ENCODE peak calls at places on chromosome 1, in nine cellular contexts. One of them, this sample, is unnamed.

GRCh38 chr1:31781138-31782065 is 17.3 kb upstream of the ADGRB2 start:
- DNase-seq in activated T-helper 1 cell treated with anti-CD3 and anti-CD28 coated beads, Interleukin-12 subunit alpha, Interleukin-12 subunit beta, Interleukin-2, Interleukin-4 antibody, amounts not matched to agents 30 ng/mL and 10 ng/mL and 1 ng/mL, durations not matched to agents 14 hours and 24 hours and 36 hours: no peak
- DNase-seq in Right ventricle myocardium superior: peak
- DNase-seq in ELR: no peak
- DNase-seq in Kasumi-1: no peak
- DNase-seq in progenitor cell of endocrine pancreas: no peak
- DNase-seq in choroid plexus epithelial cell: no peak
- DNase-seq in thyroid gland: no peak
- DNase-seq in AG09309: no peak
- DNase-seq in this sample: no peak

GRCh38 chr1:3581296-3581695 is 30.0 kb downstream of the MEGF6 start:
- DNase-seq in thyroid gland: peak
- DNase-seq in progenitor cell of endocrine pancreas: no peak
- DNase-seq in AG09309: no peak
- DNase-seq in choroid plexus epithelial cell: peak
- DNase-seq in Right ventricle myocardium superior: no peak
- DNase-seq in activated T-helper 1 cell treated with anti-CD3 and anti-CD28 coated beads, Interleukin-12 subunit alpha, Interleukin-12 subunit beta, Interleukin-2, Interleukin-4 antibody, amounts not matched to agents 30 ng/mL and 10 ng/mL and 1 ng/mL, durations not matched to agents 14 hours and 24 hours and 36 hours: no peak
- DNase-seq in ELR: no peak
- DNase-seq in Kasumi-1: no peak
- DNase-seq in this sample: peak

GRCh38 chr1:100528861-100529260 is 9.1 kb upstream of the GPR88 start:
- DNase-seq in ELR: no peak
- DNase-seq in activated T-helper 1 cell treated with anti-CD3 and anti-CD28 coated beads, Interleukin-12 subunit alpha, Interleukin-12 subunit beta, Interleukin-2, Interleukin-4 antibody, amounts not matched to agents 30 ng/mL and 10 ng/mL and 1 ng/mL, durations not matched to agents 14 hours and 24 hours and 36 hours: no peak
- DNase-seq in progenitor cell of endocrine pancreas: no peak
- DNase-seq in Kasumi-1: no peak
- DNase-seq in AG09309: peak
- DNase-seq in thyroid gland: no peak
- DNase-seq in Right ventricle myocardium superior: no peak
- DNase-seq in choroid plexus epithelial cell: peak
- DNase-seq in this sample: no peak

GRCh38 chr1:236066828-236067386 is 2.0 kb upstream of the NID1 start:
- DNase-seq in choroid plexus epithelial cell: no peak
- DNase-seq in activated T-helper 1 cell treated with anti-CD3 and anti-CD28 coated beads, Interleukin-12 subunit alpha, Interleukin-12 subunit beta, Interleukin-2, Interleukin-4 antibody, amounts not matched to agents 30 ng/mL and 10 ng/mL and 1 ng/mL, durations not matched to agents 14 hours and 24 hours and 36 hours: peak
- DNase-seq in AG09309: no peak
- DNase-seq in thyroid gland: no peak
- DNase-seq in ELR: no peak
- DNase-seq in progenitor cell of endocrine pancreas: no peak
- DNase-seq in Kasumi-1: peak
- DNase-seq in Right ventricle myocardium superior: peak
- DNase-seq in this sample: peak

GRCh38 chr1:3717041-3717714 is 35.1 kb upstream of the CCDC27 start:
- DNase-seq in thyroid gland: no peak
- DNase-seq in choroid plexus epithelial cell: no peak
- DNase-seq in activated T-helper 1 cell treated with anti-CD3 and anti-CD28 coated beads, Interleukin-12 subunit alpha, Interleukin-12 subunit beta, Interleukin-2, Interleukin-4 antibody, amounts not matched to agents 30 ng/mL and 10 ng/mL and 1 ng/mL, durations not matched to agents 14 hours and 24 hours and 36 hours: no peak
- DNase-seq in progenitor cell of endocrine pancreas: no peak
- DNase-seq in Right ventricle myocardium superior: no peak
- DNase-seq in AG09309: no peak
- DNase-seq in ELR: no peak
- DNase-seq in Kasumi-1: no peak
- DNase-seq in this sample: peak

GRCh38 chr1:30778156-30778978 is 20.8 kb upstream of the LAPTM5 start:
- DNase-seq in ELR: peak
- DNase-seq in progenitor cell of endocrine pancreas: no peak
- DNase-seq in AG09309: peak
- DNase-seq in thyroid gland: peak
- DNase-seq in Right ventricle myocardium superior: peak
- DNase-seq in activated T-helper 1 cell treated with anti-CD3 and anti-CD28 coated beads, Interleukin-12 subunit alpha, Interleukin-12 subunit beta, Interleukin-2, Interleukin-4 antibody, amounts not matched to agents 30 ng/mL and 10 ng/mL and 1 ng/mL, durations not matched to agents 14 hours and 24 hours and 36 hours: no peak
- DNase-seq in Kasumi-1: peak
- DNase-seq in choroid plexus epithelial cell: peak
- DNase-seq in this sample: no peak

GRCh38 chr1:85153149-85153891 is 47.5 kb downstream of the SYDE2 start:
- DNase-seq in AG09309: no peak
- DNase-seq in Kasumi-1: no peak
- DNase-seq in Right ventricle myocardium superior: no peak
- DNase-seq in choroid plexus epithelial cell: no peak
- DNase-seq in ELR: no peak
- DNase-seq in activated T-helper 1 cell treated with anti-CD3 and anti-CD28 coated beads, Interleukin-12 subunit alpha, Interleukin-12 subunit beta, Interleukin-2, Interleukin-4 antibody, amounts not matched to agents 30 ng/mL and 10 ng/mL and 1 ng/mL, durations not matched to agents 14 hours and 24 hours and 36 hours: no peak
- DNase-seq in thyroid gland: no peak
- DNase-seq in progenitor cell of endocrine pancreas: no peak
- DNase-seq in this sample: no peak

GRCh38 chr1:166951050-166951449 is 24.3 kb downstream of the ILDR2 start:
- DNase-seq in ELR: no peak
- DNase-seq in Right ventricle myocardium superior: no peak
- DNase-seq in choroid plexus epithelial cell: no peak
- DNase-seq in progenitor cell of endocrine pancreas: no peak
- DNase-seq in activated T-helper 1 cell treated with anti-CD3 and anti-CD28 coated beads, Interleukin-12 subunit alpha, Interleukin-12 subunit beta, Interleukin-2, Interleukin-4 antibody, amounts not matched to agents 30 ng/mL and 10 ng/mL and 1 ng/mL, durations not matched to agents 14 hours and 24 hours and 36 hours: no peak
- DNase-seq in thyroid gland: no peak
- DNase-seq in AG09309: no peak
- DNase-seq in Kasumi-1: no peak
- DNase-seq in this sample: no peak

GRCh38 chr1:24190970-24191570 is 4.0 kb upstream of the IFNLR1 start:
- DNase-seq in progenitor cell of endocrine pancreas: no peak
- DNase-seq in AG09309: no peak
- DNase-seq in Right ventricle myocardium superior: no peak
- DNase-seq in activated T-helper 1 cell treated with anti-CD3 and anti-CD28 coated beads, Interleukin-12 subunit alpha, Interleukin-12 subunit beta, Interleukin-2, Interleukin-4 antibody, amounts not matched to agents 30 ng/mL and 10 ng/mL and 1 ng/mL, durations not matched to agents 14 hours and 24 hours and 36 hours: no peak
- DNase-seq in choroid plexus epithelial cell: no peak
- DNase-seq in ELR: no peak
- DNase-seq in thyroid gland: no peak
- DNase-seq in Kasumi-1: peak
- DNase-seq in this sample: peak

GRCh38 chr1:110035236-110035752 is 870 bp downstream of the STRIP1 start:
- DNase-seq in Right ventricle myocardium superior: no peak
- DNase-seq in progenitor cell of endocrine pancreas: no peak
- DNase-seq in choroid plexus epithelial cell: no peak
- DNase-seq in AG09309: no peak
- DNase-seq in ELR: peak
- DNase-seq in Kasumi-1: peak
- DNase-seq in thyroid gland: no peak
- DNase-seq in activated T-helper 1 cell treated with anti-CD3 and anti-CD28 coated beads, Interleukin-12 subunit alpha, Interleukin-12 subunit beta, Interleukin-2, Interleukin-4 antibody, amounts not matched to agents 30 ng/mL and 10 ng/mL and 1 ng/mL, durations not matched to agents 14 hours and 24 hours and 36 hours: no peak
- DNase-seq in this sample: no peak

GRCh38 chr1:26733982-26734381 is 38.2 kb downstream of the ARID1A start:
- DNase-seq in thyroid gland: no peak
- DNase-seq in Right ventricle myocardium superior: no peak
- DNase-seq in Kasumi-1: no peak
- DNase-seq in progenitor cell of endocrine pancreas: no peak
- DNase-seq in ELR: peak
- DNase-seq in activated T-helper 1 cell treated with anti-CD3 and anti-CD28 coated beads, Interleukin-12 subunit alpha, Interleukin-12 subunit beta, Interleukin-2, Interleukin-4 antibody, amounts not matched to agents 30 ng/mL and 10 ng/mL and 1 ng/mL, durations not matched to agents 14 hours and 24 hours and 36 hours: peak
- DNase-seq in choroid plexus epithelial cell: peak
- DNase-seq in AG09309: peak
- DNase-seq in this sample: no peak

GRCh38 chr1:109532365-109533136 is 7.1 kb upstream of the GPR61 start:
- DNase-seq in activated T-helper 1 cell treated with anti-CD3 and anti-CD28 coated beads, Interleukin-12 subunit alpha, Interleukin-12 subunit beta, Interleukin-2, Interleukin-4 antibody, amounts not matched to agents 30 ng/mL and 10 ng/mL and 1 ng/mL, durations not matched to agents 14 hours and 24 hours and 36 hours: peak
- DNase-seq in Right ventricle myocardium superior: peak
- DNase-seq in AG09309: no peak
- DNase-seq in choroid plexus epithelial cell: peak
- DNase-seq in ELR: peak
- DNase-seq in progenitor cell of endocrine pancreas: peak
- DNase-seq in Kasumi-1: peak
- DNase-seq in thyroid gland: peak
- DNase-seq in this sample: peak

GRCh38 chr1:125085720-125086591 is 3901.2 kb downstream of the SRGAP2C start:
- DNase-seq in ELR: no peak
- DNase-seq in progenitor cell of endocrine pancreas: no peak
- DNase-seq in activated T-helper 1 cell treated with anti-CD3 and anti-CD28 coated beads, Interleukin-12 subunit alpha, Interleukin-12 subunit beta, Interleukin-2, Interleukin-4 antibody, amounts not matched to agents 30 ng/mL and 10 ng/mL and 1 ng/mL, durations not matched to agents 14 hours and 24 hours and 36 hours: no peak
- DNase-seq in Right ventricle myocardium superior: no peak
- DNase-seq in AG09309: no peak
- DNase-seq in choroid plexus epithelial cell: no peak
- DNase-seq in thyroid gland: no peak
- DNase-seq in Kasumi-1: no peak
- DNase-seq in this sample: no peak

GRCh38 chr1:58047265-58047858 is 499.2 kb downstream of the OMA1 start:
- DNase-seq in activated T-helper 1 cell treated with anti-CD3 and anti-CD28 coated beads, Interleukin-12 subunit alpha, Interleukin-12 subunit beta, Interleukin-2, Interleukin-4 antibody, amounts not matched to agents 30 ng/mL and 10 ng/mL and 1 ng/mL, durations not matched to agents 14 hours and 24 hours and 36 hours: no peak
- DNase-seq in Kasumi-1: peak
- DNase-seq in choroid plexus epithelial cell: peak
- DNase-seq in Right ventricle myocardium superior: peak
- DNase-seq in ELR: peak
- DNase-seq in thyroid gland: peak
- DNase-seq in progenitor cell of endocrine pancreas: peak
- DNase-seq in AG09309: no peak
- DNase-seq in this sample: no peak

GRCh38 chr1:24150228-24151174 is 7.6 kb upstream of the IL22RA1 start:
- DNase-seq in thyroid gland: peak
- DNase-seq in Kasumi-1: peak
- DNase-seq in activated T-helper 1 cell treated with anti-CD3 and anti-CD28 coated beads, Interleukin-12 subunit alpha, Interleukin-12 subunit beta, Interleukin-2, Interleukin-4 antibody, amounts not matched to agents 30 ng/mL and 10 ng/mL and 1 ng/mL, durations not matched to agents 14 hours and 24 hours and 36 hours: peak
- DNase-seq in ELR: peak
- DNase-seq in Right ventricle myocardium superior: peak
- DNase-seq in choroid plexus epithelial cell: peak
- DNase-seq in AG09309: peak
- DNase-seq in progenitor cell of endocrine pancreas: peak
- DNase-seq in this sample: no peak

GRCh38 chr1:153122831-153123421 is 9.6 kb upstream of the SPRR2F start:
- DNase-seq in Kasumi-1: no peak
- DNase-seq in activated T-helper 1 cell treated with anti-CD3 and anti-CD28 coated beads, Interleukin-12 subunit alpha, Interleukin-12 subunit beta, Interleukin-2, Interleukin-4 antibody, amounts not matched to agents 30 ng/mL and 10 ng/mL and 1 ng/mL, durations not matched to agents 14 hours and 24 hours and 36 hours: no peak
- DNase-seq in thyroid gland: no peak
- DNase-seq in AG09309: no peak
- DNase-seq in choroid plexus epithelial cell: no peak
- DNase-seq in ELR: no peak
- DNase-seq in progenitor cell of endocrine pancreas: no peak
- DNase-seq in Right ventricle myocardium superior: no peak
- DNase-seq in this sample: no peak

GRCh38 chr1:6181347-6181770 is 1.2 kb upstream of the CHD5 start:
- DNase-seq in Kasumi-1: no peak
- DNase-seq in ELR: no peak
- DNase-seq in progenitor cell of endocrine pancreas: no peak
- DNase-seq in Right ventricle myocardium superior: no peak
- DNase-seq in AG09309: no peak
- DNase-seq in activated T-helper 1 cell treated with anti-CD3 and anti-CD28 coated beads, Interleukin-12 subunit alpha, Interleukin-12 subunit beta, Interleukin-2, Interleukin-4 antibody, amounts not matched to agents 30 ng/mL and 10 ng/mL and 1 ng/mL, durations not matched to agents 14 hours and 24 hours and 36 hours: no peak
- DNase-seq in thyroid gland: no peak
- DNase-seq in choroid plexus epithelial cell: no peak
- DNase-seq in this sample: no peak

GRCh38 chr1:228058981-228059535 is 23.4 kb upstream of the ARF1 start:
- DNase-seq in AG09309: no peak
- DNase-seq in ELR: no peak
- DNase-seq in choroid plexus epithelial cell: no peak
- DNase-seq in activated T-helper 1 cell treated with anti-CD3 and anti-CD28 coated beads, Interleukin-12 subunit alpha, Interleukin-12 subunit beta, Interleukin-2, Interleukin-4 antibody, amounts not matched to agents 30 ng/mL and 10 ng/mL and 1 ng/mL, durations not matched to agents 14 hours and 24 hours and 36 hours: peak
- DNase-seq in Right ventricle myocardium superior: peak
- DNase-seq in Kasumi-1: no peak
- DNase-seq in thyroid gland: peak
- DNase-seq in progenitor cell of endocrine pancreas: no peak
- DNase-seq in this sample: no peak

GRCh38 chr1:209323743-209324142 is 259.8 kb upstream of the CAMK1G start:
- DNase-seq in Right ventricle myocardium superior: no peak
- DNase-seq in choroid plexus epithelial cell: no peak
- DNase-seq in AG09309: no peak
- DNase-seq in Kasumi-1: no peak
- DNase-seq in progenitor cell of endocrine pancreas: no peak
- DNase-seq in ELR: peak
- DNase-seq in thyroid gland: no peak
- DNase-seq in activated T-helper 1 cell treated with anti-CD3 and anti-CD28 coated beads, Interleukin-12 subunit alpha, Interleukin-12 subunit beta, Interleukin-2, Interleukin-4 antibody, amounts not matched to agents 30 ng/mL and 10 ng/mL and 1 ng/mL, durations not matched to agents 14 hours and 24 hours and 36 hours: no peak
- DNase-seq in this sample: no peak

GRCh38 chr1:201949491-201949890 is 3.1 kb upstream of the LMOD1 start:
- DNase-seq in ELR: no peak
- DNase-seq in Right ventricle myocardium superior: no peak
- DNase-seq in thyroid gland: peak
- DNase-seq in activated T-helper 1 cell treated with anti-CD3 and anti-CD28 coated beads, Interleukin-12 subunit alpha, Interleukin-12 subunit beta, Interleukin-2, Interleukin-4 antibody, amounts not matched to agents 30 ng/mL and 10 ng/mL and 1 ng/mL, durations not matched to agents 14 hours and 24 hours and 36 hours: no peak
- DNase-seq in Kasumi-1: no peak
- DNase-seq in AG09309: no peak
- DNase-seq in choroid plexus epithelial cell: no peak
- DNase-seq in progenitor cell of endocrine pancreas: no peak
- DNase-seq in this sample: no peak

GRCh38 chr1:14332158-14332557 is 266.3 kb upstream of the KAZN start:
- DNase-seq in progenitor cell of endocrine pancreas: no peak
- DNase-seq in choroid plexus epithelial cell: no peak
- DNase-seq in ELR: no peak
- DNase-seq in AG09309: no peak
- DNase-seq in thyroid gland: no peak
- DNase-seq in Kasumi-1: no peak
- DNase-seq in Right ventricle myocardium superior: no peak
- DNase-seq in activated T-helper 1 cell treated with anti-CD3 and anti-CD28 coated beads, Interleukin-12 subunit alpha, Interleukin-12 subunit beta, Interleukin-2, Interleukin-4 antibody, amounts not matched to agents 30 ng/mL and 10 ng/mL and 1 ng/mL, durations not matched to agents 14 hours and 24 hours and 36 hours: no peak
- DNase-seq in this sample: no peak

GRCh38 chr1:22827666-22828065 is 117.0 kb downstream of the EPHB2 start:
- DNase-seq in ELR: no peak
- DNase-seq in choroid plexus epithelial cell: no peak
- DNase-seq in activated T-helper 1 cell treated with anti-CD3 and anti-CD28 coated beads, Interleukin-12 subunit alpha, Interleukin-12 subunit beta, Interleukin-2, Interleukin-4 antibody, amounts not matched to agents 30 ng/mL and 10 ng/mL and 1 ng/mL, durations not matched to agents 14 hours and 24 hours and 36 hours: no peak
- DNase-seq in progenitor cell of endocrine pancreas: no peak
- DNase-seq in AG09309: no peak
- DNase-seq in thyroid gland: peak
- DNase-seq in Kasumi-1: no peak
- DNase-seq in Right ventricle myocardium superior: peak
- DNase-seq in this sample: no peak

GRCh38 chr1:110340207-110340468 is 961 bp downstream of the RBM15 start:
- DNase-seq in AG09309: no peak
- DNase-seq in Right ventricle myocardium superior: no peak
- DNase-seq in ELR: no peak
- DNase-seq in Kasumi-1: no peak
- DNase-seq in progenitor cell of endocrine pancreas: no peak
- DNase-seq in choroid plexus epithelial cell: no peak
- DNase-seq in thyroid gland: no peak
- DNase-seq in activated T-helper 1 cell treated with anti-CD3 and anti-CD28 coated beads, Interleukin-12 subunit alpha, Interleukin-12 subunit beta, Interleukin-2, Interleukin-4 antibody, amounts not matched to agents 30 ng/mL and 10 ng/mL and 1 ng/mL, durations not matched to agents 14 hours and 24 hours and 36 hours: no peak
- DNase-seq in this sample: no peak